ENCODE peak calls at places on chromosomes 3 and 15, in five cellular contexts. J is tibial artery, E is fibroblast of lung, B is AG09309, N is AG04450. M is an unnamed sample.

GRCh38 chr15:79283252-79284048 is 928 bp downstream of the ANKRD34C start:
- DNase-seq in E (peak; percentile 46), N (no peak), J (no peak), B (no peak), M (no peak)

GRCh38 chr3:65277788-65278187 is 590.0 kb upstream of the ADAMTS9 start:
- DNase-seq in J (no peak), E (no peak), B (no peak), N (no peak), M (no peak)

GRCh38 chr3:36480916-36481648 is 100.8 kb downstream of the STAC start:
- DNase-seq in N (peak; percentile 10), B (peak; percentile 52), J (no peak), E (peak; percentile 91), M (no peak)

GRCh38 chr3:110526732-110527727 is 544.6 kb upstream of the NECTIN3 start:
- DNase-seq in N (peak; percentile 81), J (no peak), E (peak; percentile 98), B (peak; percentile 80), M (no peak)

GRCh38 chr3:17179381-17180205 is 294.8 kb downstream of the PLCL2 start:
- DNase-seq in J (no peak), B (no peak), E (peak; percentile 70), N (no peak), M (no peak)

GRCh38 chr3:122357828-122358617 is 25.0 kb downstream of the MIX23 start:
- DNase-seq in E (peak; percentile 21), B (no peak), N (no peak), J (no peak), M (no peak)

GRCh38 chr3:129033151-129033550 is 27.4 kb upstream of the GP9 start:
- DNase-seq in J (peak; percentile 51), B (no peak), N (no peak), E (no peak), M (no peak)

GRCh38 chr3:191959876-191960418 is 499.0 kb downstream of the PYDC2 start:
- DNase-seq in E (peak; percentile 24), N (no peak), J (no peak), B (no peak), M (no peak)

GRCh38 chr3:123941150-123941941 is 19.7 kb downstream of the CCDC14 start:
- DNase-seq in N (no peak), J (no peak), B (no peak), E (peak; percentile 4), M (no peak)

GRCh38 chr3:10443272-10443671 is 62.1 kb downstream of the ATP2B2 start:
- DNase-seq in B (no peak), N (no peak), J (no peak), E (no peak), M (no peak)

GRCh38 chr3:155643581-155644165 is 101.2 kb downstream of the PLCH1 start:
- DNase-seq in E (no peak), N (no peak), J (no peak), B (no peak), M (no peak)

GRCh38 chr3:40310690-40311089 is 1.2 kb downstream of the EIF1B start:
- DNase-seq in N (no peak), E (peak; percentile 42), J (no peak), B (no peak), M (no peak)

GRCh38 chr15:67105065-67105951 is 39.9 kb downstream of the SMAD3 start:
- DNase-seq in E (peak; percentile 99), N (peak; percentile 97), B (peak; percentile 98), J (peak; percentile 84), M (no peak)

GRCh38 chr3:5427938-5428337 is 240.4 kb downstream of the EDEM1 start:
- DNase-seq in J (no peak), E (no peak), N (no peak), B (no peak), M (no peak)

GRCh38 chr15:45183001-45183400 is 4.8 kb downstream of the SHF start:
- DNase-seq in J (no peak), E (no peak), B (no peak), N (no peak), M (no peak)

GRCh38 chr3:113910966-113911365 is 36.8 kb upstream of the ZDHHC23 start:
- DNase-seq in B (peak; percentile 27), E (peak; percentile 23), J (no peak), N (no peak), M (no peak)

DNA sequence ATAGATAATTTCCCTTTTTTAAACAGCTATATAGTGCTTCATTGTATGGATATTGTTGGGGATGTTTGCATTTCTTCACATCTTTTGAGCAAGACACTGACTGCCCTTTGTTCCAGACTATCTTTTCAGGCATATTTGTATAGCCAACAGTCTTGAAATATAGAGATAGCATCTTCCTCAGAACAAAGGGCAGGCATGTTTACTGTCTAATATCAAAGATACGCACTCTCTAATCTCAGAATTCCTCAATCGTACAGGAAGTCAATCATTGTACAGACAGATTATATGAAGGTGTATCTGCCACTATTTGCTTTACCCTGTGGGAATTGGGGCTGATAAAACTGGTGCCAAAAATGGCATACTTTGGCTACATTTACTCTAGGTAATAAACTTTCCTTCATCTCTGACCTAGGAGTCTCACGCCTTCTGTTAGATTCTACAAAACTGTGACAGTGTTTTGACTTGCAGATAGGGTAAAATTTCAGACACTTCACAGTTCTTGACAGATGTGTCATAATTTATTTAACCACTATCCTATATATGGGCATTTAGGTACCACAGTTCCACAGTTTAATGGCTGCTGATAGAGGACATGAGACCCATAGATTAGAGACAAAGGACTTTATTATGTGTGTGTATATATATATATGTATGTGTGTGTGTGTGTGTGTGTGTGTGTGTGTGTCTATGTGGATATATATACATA is 321.0 kb downstream of the IGSF11 start:
- DNase-seq in J (no peak), B (no peak), N (no peak), E (no peak), M (no peak)
- TF ChIP-seq CTCF in J (no peak), B (no peak), N (no peak), E (no peak), M (no peak)

GRCh38 chr3:112814256-112814655 is 32.4 kb downstream of the CD200R1L start:
- DNase-seq in E (peak; percentile 82), N (peak; percentile 60), B (peak; percentile 76), J (no peak), M (no peak)
- TF ChIP-seq CTCF in E (peak; percentile 69), N (peak; percentile 77), B (peak; percentile 59), J (peak; percentile 39), M (no peak)

GRCh38 chr3:197023998-197024651 is 5.5 kb downstream of the MELTF start:
- DNase-seq in B (no peak), J (peak; percentile 56), N (no peak), E (no peak), M (no peak)

GRCh38 chr3:197021231-197021630 is 8.4 kb downstream of the MELTF start:
- DNase-seq in N (no peak), B (no peak), J (no peak), E (no peak), M (no peak)

GRCh38 chr3:197023241-197023997 is 6.2 kb downstream of the MELTF start:
- DNase-seq in J (no peak), B (no peak), N (no peak), E (no peak), M (no peak)

GRCh38 chr3:197021729-197022404 is 7.8 kb downstream of the MELTF start:
- DNase-seq in N (no peak), B (no peak), E (no peak), J (no peak), M (peak; percentile 40)

GRCh38 chr3:197022405-197023231 is 7.0 kb downstream of the MELTF start:
- DNase-seq in N (no peak), J (no peak), B (no peak), E (no peak), M (peak; percentile 42)
- TF ChIP-seq CTCF in N (no peak), J (no peak), B (no peak), E (no peak), M (no peak)

GRCh38 chr15:82044373-82045178 is 1.2 kb downstream of the MEX3B start:
- DNase-seq in J (peak; percentile 66), E (peak; percentile 84), B (no peak), N (peak; percentile 42), M (no peak)

GRCh38 chr15:82043726-82044372 is 2.0 kb downstream of the MEX3B start:
- DNase-seq in E (peak; percentile 15), N (no peak), J (peak; percentile 67), B (no peak), M (no peak)

GRCh38 chr15:82045892-82046667 is at the start of gene MEX3B:
- DNase-seq in B (peak; percentile 82), N (peak; percentile 96), E (peak; percentile 99), J (peak; percentile 97), M (peak; percentile 83)

GRCh38 chr15:82046668-82047492 is 1.1 kb upstream of the MEX3B start:
- DNase-seq in E (peak; percentile 87), J (peak; percentile 93), N (peak; percentile 86), B (no peak), M (peak; percentile 84)

DNA sequence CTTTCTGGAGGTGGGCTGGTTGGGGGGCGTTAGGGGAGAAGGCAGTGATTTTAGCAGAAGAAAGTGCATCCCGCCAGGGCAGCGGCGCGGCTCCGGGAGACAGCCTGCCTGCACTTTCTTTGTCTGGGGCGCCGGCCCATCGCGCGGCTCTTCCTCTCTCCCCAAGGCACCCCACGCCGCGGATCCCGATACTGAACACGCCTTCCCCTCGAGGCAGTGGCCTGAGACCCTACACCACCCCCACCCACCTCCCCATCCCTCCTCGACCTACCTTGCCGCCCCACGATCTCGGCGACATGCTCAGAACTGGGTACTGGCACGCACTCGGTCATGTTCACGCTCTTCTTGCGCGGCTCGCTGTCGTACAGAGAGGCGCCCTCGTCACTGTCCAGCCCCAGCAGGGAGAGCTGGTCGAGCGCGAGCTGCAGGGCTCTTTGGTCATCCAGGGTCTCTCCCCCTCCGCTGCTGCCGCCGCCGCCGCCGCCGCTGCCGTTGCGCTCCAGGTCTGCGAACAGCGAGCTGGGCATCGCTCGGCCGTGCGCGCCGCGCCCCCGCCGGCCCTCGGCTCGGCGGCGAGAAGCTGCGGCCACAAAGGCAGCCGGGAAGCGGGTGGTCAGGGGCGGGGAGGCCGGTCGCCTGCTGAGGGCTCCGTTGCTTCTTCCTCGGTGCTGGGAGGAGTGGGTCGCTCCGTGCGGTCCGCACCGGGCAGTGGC is 483 bp downstream of the MEX3B start:
- DNase-seq in B (no peak), N (no peak), J (peak; percentile 68), E (peak; percentile 60), M (no peak)
- TF ChIP-seq CTCF in B (no peak), N (no peak), J (no peak), E (no peak), M (no peak)